ENCODE peak calls at places on chromosome 7, in five cellular contexts. K is mammary epithelial cell, S is endothelial cell, Z is WTC11, P is right lobe of liver. T is an unnamed sample.
A peak's percentile ranks its signal among the peaks of the same experiment; 100 is the strongest.

GRCh38 chr7:150879345-150879744 is 27.0 kb downstream of the AOC1 start:
- DNase-seq in Z (no peak), P (no peak), S (no peak), K (peak; percentile 11), T (no peak)

GRCh38 chr7:108529341-108529740 is 3.4 kb upstream of the PNPLA8 start:
- DNase-seq in Z (no peak), S (no peak), P (no peak), K (no peak), T (no peak)

GRCh38 chr7:51082940-51083533 is 233.6 kb downstream of the COBL start:
- DNase-seq in Z (no peak), S (no peak), P (no peak), K (no peak), T (no peak)

GRCh38 chr7:150378115-150378852 is 846 bp upstream of the ZNF775 start:
- DNase-seq in S (peak; percentile 77), P (peak; percentile 56), Z (peak; percentile 86), K (no peak), T (peak; percentile 55)

GRCh38 chr7:100859856-100860255 is 7.3 kb upstream of the TRIP6 start:
- DNase-seq in S (no peak), P (no peak), K (no peak), Z (no peak), T (no peak)

GRCh38 chr7:123783820-123784219 is 35.0 kb upstream of the WASL start:
- DNase-seq in P (no peak), Z (no peak), K (no peak), S (no peak), T (no peak)

GRCh38 chr7:117152213-117153007 is 170.4 kb downstream of the WNT2 start:
- DNase-seq in S (no peak), K (no peak), P (no peak), Z (no peak), T (no peak)

GRCh38 chr7:85184599-85185354 is 2.1 kb downstream of the SEMA3D start:
- DNase-seq in Z (peak; percentile 49), P (no peak), S (peak; percentile 49), K (peak; percentile 19), T (peak; percentile 37)

GRCh38 chr7:158609313-158609974 is 21.8 kb upstream of the PTPRN2 start:
- DNase-seq in K (no peak), S (no peak), Z (no peak), P (no peak), T (no peak)

GRCh38 chr7:31545549-31545948 is 31.7 kb downstream of the ITPRID1 start:
- DNase-seq in K (no peak), Z (no peak), S (no peak), P (no peak), T (no peak)

GRCh38 chr7:17070117-17070750 is 188.5 kb upstream of the AGR3 start:
- DNase-seq in K (no peak), Z (no peak), S (no peak), P (no peak), T (no peak)

GRCh38 chr7:46454796-46455195 is 533.7 kb upstream of the IGFBP3 start:
- DNase-seq in Z (no peak), K (no peak), P (no peak), S (no peak), T (no peak)

GRCh38 chr7:130669051-130669700 is 628 bp upstream of the COPG2 start:
- DNase-seq in P (no peak), Z (peak; percentile 14), K (no peak), S (no peak), T (no peak)

GRCh38 chr7:960269-960871 is 5.9 kb upstream of the ADAP1 start:
- DNase-seq in P (peak; percentile 17), S (no peak), Z (no peak), K (no peak), T (no peak)

GRCh38 chr7:40175725-40176510 is 41.1 kb downstream of the SUGCT start:
- DNase-seq in P (peak; percentile 50), K (no peak), S (no peak), Z (no peak), T (no peak)

GRCh38 chr7:1677206-1678069 is 7.4 kb downstream of the ELFN1 start:
- DNase-seq in K (no peak), Z (no peak), S (no peak), P (no peak), T (no peak)

GRCh38 chr7:43584200-43584586 is 1.3 kb downstream of the STK17A start:
- DNase-seq in S (no peak), Z (no peak), K (peak; percentile 66), P (peak; percentile 34), T (no peak)

GRCh38 chr7:69036301-69036700 is 562.0 kb upstream of the AUTS2 start:
- DNase-seq in K (no peak), S (no peak), P (no peak), Z (no peak), T (no peak)

GRCh38 chr7:105408791-105409410 is 20.2 kb upstream of the SRPK2 start:
- DNase-seq in Z (no peak), K (no peak), S (no peak), P (no peak), T (no peak)

GRCh38 chr7:15855726-15856125 is 169.2 kb upstream of the MEOX2 start:
- DNase-seq in S (no peak), P (no peak), K (no peak), Z (no peak), T (no peak)

GRCh38 chr7:91249506-91250233 is 14.6 kb upstream of the FZD1 start:
- DNase-seq in S (no peak), Z (no peak), P (no peak), K (peak; percentile 84), T (no peak)

GRCh38 chr7:4681218-4681851 is 760 bp upstream of the FOXK1 start:
- DNase-seq in Z (no peak), P (no peak), S (no peak), K (no peak), T (no peak)

GRCh38 chr7:30556854-30557644 is 37.6 kb upstream of the GARS1 start:
- DNase-seq in K (peak; percentile 93), P (no peak), Z (peak; percentile 47), S (no peak), T (peak; percentile 8)

GRCh38 chr7:47809387-47809786 is 138.9 kb downstream of the PKD1L1 start:
- DNase-seq in S (no peak), K (no peak), Z (no peak), P (no peak), T (no peak)

GRCh38 chr7:47807126-47807525 is 141.1 kb downstream of the PKD1L1 start:
- DNase-seq in Z (no peak), P (no peak), S (no peak), K (no peak), T (no peak)

GRCh38 chr7:47808321-47808720 is 139.9 kb downstream of the PKD1L1 start:
- DNase-seq in Z (no peak), S (no peak), K (no peak), P (no peak), T (no peak)

GRCh38 chr7:47806701-47807103 is 141.6 kb downstream of the PKD1L1 start:
- DNase-seq in K (no peak), Z (no peak), P (no peak), S (no peak), T (no peak)

DNA sequence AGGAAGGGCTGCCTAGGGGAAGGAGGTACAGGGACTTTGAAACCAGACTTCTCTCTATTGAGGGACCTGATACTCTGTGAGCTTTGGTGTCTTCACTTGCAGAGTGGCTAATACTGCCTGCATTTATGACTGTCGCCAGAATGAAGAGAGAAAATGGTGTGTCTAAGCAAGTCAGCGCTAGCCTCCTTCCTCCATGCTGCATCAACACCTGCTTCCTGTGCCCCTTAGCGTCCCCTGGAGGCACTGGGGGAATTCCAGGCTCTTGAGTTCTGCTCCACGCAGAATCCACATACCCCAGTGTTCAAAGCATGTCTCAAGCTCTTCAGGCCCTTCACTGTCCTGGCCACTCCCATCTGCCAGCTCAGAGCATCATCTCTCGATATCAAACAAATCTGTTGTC is 140.5 kb downstream of the PKD1L1 start:
- DNase-seq in K (no peak), S (no peak), Z (peak; percentile 41), P (no peak), T (no peak)
- TF ChIP-seq CTCF in K (no peak), S (no peak), Z (no peak), P (no peak), T (no peak)

GRCh38 chr7:104207348-104207730 is 474 bp downstream of the ORC5 start:
- DNase-seq in P (no peak), Z (no peak), S (peak; percentile 11), K (peak; percentile 11), T (no peak)
- TF ChIP-seq CTCF in P (no peak), Z (no peak), S (no peak), K (no peak), T (no peak)

GRCh38 chr7:66497346-66497745 is 131.3 kb upstream of the KCTD7 start:
- DNase-seq in K (no peak), Z (no peak), S (no peak), P (no peak), T (no peak)

DNA sequence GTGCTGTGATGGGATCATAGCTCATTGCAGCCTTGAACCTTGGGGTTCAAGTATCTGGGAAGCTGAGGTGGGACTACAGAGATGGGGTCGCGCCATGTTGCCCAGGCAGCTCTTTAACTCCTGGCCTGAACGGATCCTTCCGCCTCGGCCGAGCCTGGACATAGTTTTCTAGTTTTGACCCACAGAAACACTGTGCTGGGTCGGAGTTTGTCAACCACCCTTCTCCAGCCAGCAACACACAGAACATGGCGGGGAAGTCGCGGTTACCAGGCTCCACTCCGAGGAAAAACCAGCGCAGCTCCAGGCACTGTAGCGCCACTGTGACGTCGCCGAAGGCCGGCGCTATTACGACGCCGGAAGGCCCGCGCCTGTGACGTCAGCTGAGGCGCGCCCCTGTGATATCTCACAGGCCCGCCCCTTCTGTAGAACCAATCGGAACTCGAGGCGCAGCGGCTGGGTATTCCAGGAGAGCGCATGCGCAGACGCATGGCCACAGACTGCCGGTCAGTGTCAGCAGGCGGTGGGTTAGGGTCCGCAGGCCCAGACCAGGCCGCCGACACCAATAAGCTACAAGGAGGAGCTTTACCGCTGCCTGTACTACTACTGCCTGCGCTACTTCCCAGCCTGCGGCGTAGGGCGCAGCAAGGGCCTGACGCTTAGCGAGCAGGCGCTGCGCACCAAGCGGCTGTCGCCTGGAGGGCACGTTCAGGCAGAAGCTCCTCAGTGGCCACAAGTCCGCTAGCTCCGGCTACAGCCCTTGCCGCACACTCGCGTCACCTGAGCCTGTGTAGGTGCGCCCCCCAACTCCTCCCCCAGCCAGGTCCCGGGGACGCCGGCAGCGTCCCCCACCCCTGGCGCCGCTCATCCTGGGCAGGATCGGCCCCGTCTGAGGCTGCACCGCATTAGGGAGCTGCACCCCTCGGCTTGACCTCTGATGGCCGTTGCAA is 135.2 kb upstream of the KCTD7 start:
- DNase-seq in Z (peak; percentile 98), K (peak; percentile 95), S (peak; percentile 97), P (peak; percentile 98), T (peak; percentile 98)
- TF ChIP-seq CTCF in Z (no peak), K (no peak), S (no peak), P (no peak), T (peak; percentile 31)

GRCh38 chr7:104231054-104232046 is 23.5 kb upstream of the ORC5 start:
- DNase-seq in Z (peak; percentile 54), K (peak; percentile 30), S (peak; percentile 46), P (peak; percentile 24), T (peak; percentile 48)
- TF ChIP-seq CTCF in Z (peak; percentile 48), K (peak; percentile 76), S (peak; percentile 60), P (peak; percentile 82), T (peak; percentile 80)

T was measured in neural crest cell.